ENCODE peak calls at places on chromosomes 5 and 9, in six cellular contexts. One of them, this sample, is unnamed.

GRCh38 chr5:133552925-133553525 is 59.3 kb downstream of the FSTL4 start:
- DNase-seq in breast epithelium: no peak
- DNase-seq in GM23338: peak; percentile 89
- DNase-seq in tibial nerve: peak; percentile 17
- DNase-seq in hepatocyte: peak; percentile 73
- DNase-seq in cardiac muscle cell: peak; percentile 75
- DNase-seq in this sample: peak; percentile 13

GRCh38 chr5:90410178-90410762 is 714 bp upstream of the CETN3 start:
- DNase-seq in cardiac muscle cell: no peak
- DNase-seq in GM23338: no peak
- DNase-seq in hepatocyte: peak; percentile 8
- DNase-seq in tibial nerve: no peak
- DNase-seq in breast epithelium: no peak
- DNase-seq in this sample: no peak

GRCh38 chr9:135674977-135675376 is 11.9 kb downstream of the LCN9 start:
- DNase-seq in breast epithelium: no peak
- DNase-seq in hepatocyte: no peak
- DNase-seq in GM23338: no peak
- DNase-seq in tibial nerve: no peak
- DNase-seq in cardiac muscle cell: no peak
- DNase-seq in this sample: no peak

GRCh38 chr5:39235648-39236047 is 16.3 kb upstream of the FYB1 start:
- DNase-seq in cardiac muscle cell: no peak
- DNase-seq in tibial nerve: no peak
- DNase-seq in breast epithelium: no peak
- DNase-seq in GM23338: no peak
- DNase-seq in hepatocyte: no peak
- DNase-seq in this sample: no peak

GRCh38 chr5:102886586-102886985 is 131.5 kb downstream of the PAM start:
- DNase-seq in tibial nerve: no peak
- DNase-seq in cardiac muscle cell: no peak
- DNase-seq in GM23338: no peak
- DNase-seq in hepatocyte: no peak
- DNase-seq in breast epithelium: no peak
- DNase-seq in this sample: no peak

GRCh38 chr9:130137081-130137869 is 34.9 kb upstream of the NCS1 start:
- DNase-seq in hepatocyte: no peak
- DNase-seq in cardiac muscle cell: no peak
- DNase-seq in GM23338: no peak
- DNase-seq in breast epithelium: no peak
- DNase-seq in tibial nerve: no peak
- DNase-seq in this sample: no peak

GRCh38 chr9:130219661-130220081 is 45.9 kb upstream of the HMCN2 start:
- DNase-seq in hepatocyte: no peak
- DNase-seq in tibial nerve: no peak
- DNase-seq in breast epithelium: no peak
- DNase-seq in cardiac muscle cell: no peak
- DNase-seq in GM23338: no peak
- DNase-seq in this sample: no peak

GRCh38 chr5:91151947-91152346 is 231.2 kb downstream of the ARRDC3 start:
- DNase-seq in tibial nerve: no peak
- DNase-seq in cardiac muscle cell: peak; percentile 46
- DNase-seq in breast epithelium: no peak
- DNase-seq in GM23338: peak; percentile 28
- DNase-seq in hepatocyte: peak; percentile 62
- DNase-seq in this sample: no peak

GRCh38 chr5:148834689-148835088 is 8.3 kb downstream of the ADRB2 start:
- DNase-seq in hepatocyte: no peak
- DNase-seq in GM23338: no peak
- DNase-seq in breast epithelium: no peak
- DNase-seq in tibial nerve: no peak
- DNase-seq in cardiac muscle cell: no peak
- DNase-seq in this sample: no peak

GRCh38 chr9:104863180-104863883 is 64.6 kb downstream of the ABCA1 start:
- DNase-seq in cardiac muscle cell: peak; percentile 68
- DNase-seq in hepatocyte: peak; percentile 78
- DNase-seq in breast epithelium: no peak
- DNase-seq in GM23338: peak; percentile 91
- DNase-seq in tibial nerve: peak; percentile 23
- DNase-seq in this sample: no peak

GRCh38 chr5:78162253-78162862 is 132.1 kb downstream of the AP3B1 start:
- DNase-seq in cardiac muscle cell: peak; percentile 38
- DNase-seq in GM23338: peak; percentile 63
- DNase-seq in breast epithelium: no peak
- DNase-seq in hepatocyte: peak; percentile 47
- DNase-seq in tibial nerve: no peak
- DNase-seq in this sample: no peak

GRCh38 chr5:126509339-126509738 is 85.7 kb downstream of the ALDH7A1 start:
- DNase-seq in breast epithelium: no peak
- DNase-seq in hepatocyte: no peak
- DNase-seq in GM23338: no peak
- DNase-seq in cardiac muscle cell: no peak
- DNase-seq in tibial nerve: no peak
- DNase-seq in this sample: no peak

GRCh38 chr9:127170652-127171051 is 48.2 kb upstream of the ANGPTL2 start:
- DNase-seq in hepatocyte: no peak
- DNase-seq in tibial nerve: no peak
- DNase-seq in cardiac muscle cell: no peak
- DNase-seq in breast epithelium: no peak
- DNase-seq in GM23338: no peak
- DNase-seq in this sample: no peak

GRCh38 chr5:144144956-144145751 is 25.3 kb downstream of the YIPF5 start:
- DNase-seq in breast epithelium: no peak
- DNase-seq in hepatocyte: no peak
- DNase-seq in cardiac muscle cell: no peak
- DNase-seq in GM23338: no peak
- DNase-seq in tibial nerve: no peak
- DNase-seq in this sample: no peak

GRCh38 chr5:123945548-123945947 is 433.6 kb downstream of the CSNK1G3 start:
- DNase-seq in cardiac muscle cell: no peak
- DNase-seq in hepatocyte: no peak
- DNase-seq in breast epithelium: no peak
- DNase-seq in GM23338: no peak
- DNase-seq in tibial nerve: no peak
- DNase-seq in this sample: no peak

GRCh38 chr9:26219961-26220360 is 541.7 kb upstream of the TUSC1 start:
- DNase-seq in GM23338: peak; percentile 19
- DNase-seq in hepatocyte: no peak
- DNase-seq in cardiac muscle cell: no peak
- DNase-seq in breast epithelium: no peak
- DNase-seq in tibial nerve: no peak
- DNase-seq in this sample: no peak

GRCh38 chr5:171580506-171581265 is 161.2 kb downstream of the FGF18 start:
- DNase-seq in breast epithelium: no peak
- DNase-seq in tibial nerve: no peak
- DNase-seq in cardiac muscle cell: peak; percentile 36
- DNase-seq in GM23338: no peak
- DNase-seq in hepatocyte: no peak
- DNase-seq in this sample: no peak

GRCh38 chr9:81671880-81672280 is 17.5 kb downstream of the TLE1 start:
- DNase-seq in breast epithelium: no peak
- DNase-seq in tibial nerve: peak; percentile 45
- DNase-seq in cardiac muscle cell: peak; percentile 25
- DNase-seq in hepatocyte: peak; percentile 28
- DNase-seq in GM23338: no peak
- DNase-seq in this sample: no peak

GRCh38 chr9:127904888-127905728 is 5.7 kb upstream of the ST6GALNAC6 start:
- DNase-seq in tibial nerve: no peak
- DNase-seq in hepatocyte: no peak
- DNase-seq in breast epithelium: no peak
- DNase-seq in GM23338: no peak
- DNase-seq in cardiac muscle cell: no peak
- DNase-seq in this sample: peak; percentile 55

GRCh38 chr9:20270176-20270575 is 352.1 kb downstream of the MLLT3 start:
- DNase-seq in breast epithelium: no peak
- DNase-seq in cardiac muscle cell: no peak
- DNase-seq in tibial nerve: no peak
- DNase-seq in GM23338: no peak
- DNase-seq in hepatocyte: no peak
- DNase-seq in this sample: no peak

GRCh38 chr9:127133739-127134167 is 11.3 kb upstream of the ANGPTL2 start:
- DNase-seq in GM23338: peak; percentile 44
- DNase-seq in breast epithelium: no peak
- DNase-seq in hepatocyte: peak; percentile 61
- DNase-seq in tibial nerve: peak; percentile 51
- DNase-seq in cardiac muscle cell: peak; percentile 21
- DNase-seq in this sample: no peak

GRCh38 chr5:115455241-115455640 is 89.3 kb downstream of the FEM1C start:
- DNase-seq in hepatocyte: peak; percentile 51
- DNase-seq in breast epithelium: no peak
- DNase-seq in GM23338: no peak
- DNase-seq in cardiac muscle cell: no peak
- DNase-seq in tibial nerve: no peak
- DNase-seq in this sample: no peak

GRCh38 chr5:88761269-88761880 is 121.6 kb downstream of the MEF2C start:
- DNase-seq in GM23338: no peak
- DNase-seq in tibial nerve: no peak
- DNase-seq in cardiac muscle cell: no peak
- DNase-seq in breast epithelium: no peak
- DNase-seq in hepatocyte: no peak
- DNase-seq in this sample: no peak

GRCh38 chr9:35526087-35526801 is 36.3 kb downstream of the RUSC2 start:
- DNase-seq in hepatocyte: no peak
- DNase-seq in GM23338: no peak
- DNase-seq in cardiac muscle cell: no peak
- DNase-seq in breast epithelium: no peak
- DNase-seq in tibial nerve: no peak
- DNase-seq in this sample: no peak

GRCh38 chr5:129098488-129099183 is 4.1 kb downstream of the ISOC1 start:
- DNase-seq in breast epithelium: no peak
- DNase-seq in GM23338: no peak
- DNase-seq in tibial nerve: no peak
- DNase-seq in hepatocyte: no peak
- DNase-seq in cardiac muscle cell: no peak
- DNase-seq in this sample: no peak

GRCh38 chr5:129096382-129096991 is 1.9 kb downstream of the ISOC1 start:
- DNase-seq in GM23338: peak; percentile 56
- DNase-seq in tibial nerve: no peak
- DNase-seq in breast epithelium: no peak
- DNase-seq in hepatocyte: no peak
- DNase-seq in cardiac muscle cell: peak; percentile 32
- DNase-seq in this sample: no peak

GRCh38 chr5:129094924-129095797 is 612 bp downstream of the ISOC1 start:
- DNase-seq in hepatocyte: peak; percentile 87
- DNase-seq in tibial nerve: peak; percentile 14
- DNase-seq in cardiac muscle cell: peak; percentile 83
- DNase-seq in GM23338: peak; percentile 57
- DNase-seq in breast epithelium: peak; percentile 58
- DNase-seq in this sample: peak; percentile 38

GRCh38 chr5:129097498-129098296 is 3.1 kb downstream of the ISOC1 start:
- DNase-seq in breast epithelium: no peak
- DNase-seq in hepatocyte: no peak
- DNase-seq in cardiac muscle cell: no peak
- DNase-seq in tibial nerve: no peak
- DNase-seq in GM23338: no peak
- DNase-seq in this sample: no peak

DNA sequence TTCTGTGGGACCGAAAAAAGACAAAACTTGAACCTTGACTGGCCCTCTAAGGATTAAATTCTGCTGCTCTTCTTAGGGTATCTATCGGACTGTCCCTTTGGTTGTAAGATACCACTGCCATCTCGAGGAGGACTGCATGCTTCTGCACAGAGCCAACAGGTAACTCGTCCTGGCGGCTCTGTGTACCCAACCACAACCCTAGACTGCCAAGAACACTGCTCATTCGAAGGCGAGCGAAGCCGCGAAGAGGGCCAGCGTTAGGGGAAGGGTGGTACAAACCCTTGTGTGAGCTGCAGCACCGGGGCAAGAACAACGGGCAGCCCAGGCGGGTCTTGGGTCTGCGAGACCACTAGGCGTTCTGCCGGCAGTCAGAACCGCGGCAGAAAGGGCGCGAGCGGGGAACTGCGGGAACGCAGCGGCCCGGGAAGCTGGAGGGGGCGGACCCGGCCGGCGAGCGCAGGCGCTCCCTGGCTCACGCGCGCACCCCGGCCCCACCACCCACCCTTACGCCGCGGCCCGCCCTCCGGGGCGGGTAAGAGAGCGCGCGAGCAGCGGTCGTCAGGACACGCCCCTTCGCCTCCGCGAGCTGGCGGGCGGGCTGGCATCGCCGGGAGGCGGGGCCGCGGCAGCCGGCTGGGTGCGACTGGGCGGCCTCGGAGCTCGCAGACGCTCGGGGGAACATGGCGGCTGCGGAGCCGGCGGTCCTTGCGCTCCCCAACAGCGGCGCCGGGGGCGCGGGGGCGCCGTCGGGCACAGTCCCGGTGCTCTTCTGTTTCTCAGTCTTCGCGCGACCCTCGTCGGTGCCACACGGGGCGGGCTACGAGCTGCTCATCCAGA is at the start of gene ISOC1:
- DNase-seq in breast epithelium: peak; percentile 85
- DNase-seq in cardiac muscle cell: peak; percentile 96
- DNase-seq in tibial nerve: peak; percentile 78
- DNase-seq in hepatocyte: peak; percentile 97
- DNase-seq in GM23338: peak; percentile 92
- DNase-seq in this sample: peak; percentile 82
- H3K27me3 ChIP-seq in breast epithelium: no peaks in the 10 kb centered on the region
- H3K27me3 ChIP-seq in cardiac muscle cell: no peaks in the 10 kb centered on the region
- H3K27me3 ChIP-seq in tibial nerve: no peaks in the 10 kb centered on the region
- H3K27me3 ChIP-seq in hepatocyte: no peaks in the 10 kb centered on the region
- H3K27me3 ChIP-seq in GM23338: peaks cover 43% of the 10 kb centered on the region
- H3K27me3 ChIP-seq in this sample: no peaks in the 10 kb centered on the region

GRCh38 chr9:74551266-74551665 is 54.1 kb downstream of the RORB start:
- DNase-seq in GM23338: no peak
- DNase-seq in tibial nerve: no peak
- DNase-seq in cardiac muscle cell: no peak
- DNase-seq in breast epithelium: no peak
- DNase-seq in hepatocyte: no peak
- DNase-seq in this sample: no peak
- H3K27me3 ChIP-seq in GM23338: no peaks in the 10 kb centered on the region
- H3K27me3 ChIP-seq in tibial nerve: no peaks in the 10 kb centered on the region
- H3K27me3 ChIP-seq in cardiac muscle cell: no peaks in the 10 kb centered on the region
- H3K27me3 ChIP-seq in breast epithelium: no peaks in the 10 kb centered on the region
- H3K27me3 ChIP-seq in hepatocyte: peaks cover 3% of the 10 kb centered on the region
- H3K27me3 ChIP-seq in this sample: no peaks in the 10 kb centered on the region

DNA sequence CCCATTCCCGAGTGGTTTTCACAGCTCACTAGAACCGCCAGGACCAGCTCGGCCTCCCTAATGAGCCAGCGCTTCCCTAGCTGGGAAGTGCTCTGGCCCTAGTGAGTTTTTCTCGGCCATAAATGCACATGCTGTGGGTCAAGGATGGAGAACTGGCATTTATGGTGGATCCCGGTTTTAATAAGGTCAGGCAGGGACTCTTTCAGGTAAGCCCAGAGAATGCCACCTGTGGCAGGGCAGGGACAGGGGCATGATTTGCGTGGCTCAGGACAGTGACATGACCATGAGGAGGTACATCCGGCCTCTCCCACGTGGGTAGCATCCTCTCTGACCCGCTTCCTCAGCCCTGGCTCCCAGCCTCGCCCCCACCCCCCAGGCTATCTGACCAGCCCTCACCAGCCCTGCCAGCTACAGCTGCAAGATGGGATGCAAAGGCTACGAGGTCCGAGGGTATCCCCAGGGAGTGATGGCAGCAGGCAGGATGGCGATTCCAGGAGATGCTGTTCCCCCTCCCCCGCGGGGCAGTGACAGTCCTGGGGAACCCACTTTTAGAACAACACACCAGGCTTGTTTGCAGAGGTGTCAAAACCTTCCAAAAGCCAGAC is 60.3 kb upstream of the ADAMTS2 start:
- DNase-seq in hepatocyte: peak; percentile 2
- DNase-seq in breast epithelium: no peak
- DNase-seq in tibial nerve: no peak
- DNase-seq in cardiac muscle cell: no peak
- DNase-seq in GM23338: no peak
- DNase-seq in this sample: no peak
- H3K27me3 ChIP-seq in hepatocyte: no peaks in the 10 kb centered on the region
- H3K27me3 ChIP-seq in breast epithelium: no peaks in the 10 kb centered on the region
- H3K27me3 ChIP-seq in tibial nerve: no peaks in the 10 kb centered on the region
- H3K27me3 ChIP-seq in cardiac muscle cell: no peaks in the 10 kb centered on the region
- H3K27me3 ChIP-seq in GM23338: no peaks in the 10 kb centered on the region
- H3K27me3 ChIP-seq in this sample: no peaks in the 10 kb centered on the region

GRCh38 chr9:125760537-125760936 is 13.4 kb downstream of the PBX3 start:
- DNase-seq in cardiac muscle cell: no peak
- DNase-seq in breast epithelium: no peak
- DNase-seq in GM23338: no peak
- DNase-seq in tibial nerve: no peak
- DNase-seq in hepatocyte: no peak
- DNase-seq in this sample: no peak
- H3K27me3 ChIP-seq in cardiac muscle cell: no peaks in the 10 kb centered on the region
- H3K27me3 ChIP-seq in breast epithelium: no peaks in the 10 kb centered on the region
- H3K27me3 ChIP-seq in GM23338: no peaks in the 10 kb centered on the region
- H3K27me3 ChIP-seq in tibial nerve: no peaks in the 10 kb centered on the region
- H3K27me3 ChIP-seq in hepatocyte: peaks cover 4% of the 10 kb centered on the region
- H3K27me3 ChIP-seq in this sample: no peaks in the 10 kb centered on the region

This sample was measured in effector memory CD4-positive, alpha-beta T cell.